ENCODE peak calls at places on chromosomes 12 and 14, in nine cellular contexts. W is mammary epithelial cell, R is H7, I is adipocyte, Z is body of pancreas, N is ovary, U is astrocyte, O is HepG2, Q is Panc1. X is an unnamed sample.
A peak's percentile ranks its signal among the peaks of the same experiment; 100 is the strongest.

GRCh38 chr14:93132472-93133065 is 16.8 kb upstream of the ITPK1 start:
- DNase-seq in W (no peak), R (peak; percentile 74), I (no peak), Z (peak; percentile 74), N (no peak), U (peak; percentile 7), O (peak; percentile 70), Q (no peak), X (peak; percentile 68)

GRCh38 chr14:103103461-103104388 is 9.2 kb downstream of the EXOC3L4 start:
- DNase-seq in W (peak; percentile 48), R (peak; percentile 84), I (peak; percentile 48), Z (peak; percentile 45), N (peak; percentile 66), U (no peak), O (peak; percentile 87), Q (no peak), X (peak; percentile 81)

GRCh38 chr12:42987216-42987631 is 397.7 kb upstream of the PRICKLE1 start:
- DNase-seq in W (no peak), R (no peak), I (no peak), Z (no peak), N (no peak), U (peak; percentile 60), O (no peak), Q (no peak), X (no peak)

GRCh38 chr12:94909609-94910008 is 93.9 kb downstream of the NDUFA12 start:
- DNase-seq in W (no peak), R (peak; percentile 13), I (no peak), Z (no peak), N (no peak), U (no peak), O (no peak), Q (no peak), X (no peak)

GRCh38 chr14:68781161-68782021 is 11.5 kb downstream of the ZFP36L1 start:
- DNase-seq in W (no peak), R (no peak), I (no peak), Z (peak; percentile 54), N (peak; percentile 58), U (no peak), O (no peak), Q (no peak), X (no peak)

GRCh38 chr14:92481386-92481785 is 32.2 kb upstream of the RIN3 start:
- DNase-seq in W (no peak), R (no peak), I (peak; percentile 74), Z (no peak), N (no peak), U (peak; percentile 61), O (no peak), Q (no peak), X (no peak)

GRCh38 chr12:54229624-54230212 is 40.9 kb upstream of the SMUG1 start:
- DNase-seq in W (peak; percentile 94), R (no peak), I (peak; percentile 91), Z (no peak), N (no peak), U (peak; percentile 97), O (no peak), Q (no peak), X (peak; percentile 88)

GRCh38 chr14:77305696-77306095 is 15.0 kb downstream of the POMT2 start:
- DNase-seq in W (no peak), R (no peak), I (no peak), Z (no peak), N (no peak), U (no peak), O (no peak), Q (no peak), X (no peak)

GRCh38 chr14:102050625-102051024 is 36.2 kb downstream of the HSP90AA1 start:
- DNase-seq in W (no peak), R (peak; percentile 72), I (peak; percentile 61), Z (no peak), N (peak; percentile 79), U (peak; percentile 85), O (no peak), Q (no peak), X (no peak)

GRCh38 chr12:52074656-52075408 is 4.7 kb upstream of the SMIM41 start:
- DNase-seq in W (no peak), R (no peak), I (no peak), Z (no peak), N (no peak), U (no peak), O (no peak), Q (no peak), X (no peak)

GRCh38 chr14:72605096-72605920 is 288.6 kb downstream of the DPF3 start:
- DNase-seq in W (no peak), R (no peak), I (no peak), Z (no peak), N (no peak), U (no peak), O (no peak), Q (no peak), X (no peak)

GRCh38 chr14:57869530-57870088 is 3.7 kb upstream of the SLC35F4 start:
- DNase-seq in W (no peak), R (no peak), I (no peak), Z (no peak), N (no peak), U (no peak), O (no peak), Q (no peak), X (no peak)

GRCh38 chr12:107990325-107990724 is 138.8 kb upstream of the WSCD2 start:
- DNase-seq in W (peak; percentile 8), R (peak; percentile 18), I (peak; percentile 24), Z (peak; percentile 19), N (peak; percentile 29), U (no peak), O (peak; percentile 29), Q (no peak), X (peak; percentile 7)

GRCh38 chr12:5204271-5204670 is 160.6 kb downstream of the KCNA5 start:
- DNase-seq in W (peak; percentile 24), R (peak; percentile 85), I (no peak), Z (no peak), N (no peak), U (no peak), O (no peak), Q (no peak), X (no peak)

GRCh38 chr14:21072102-21072501 is 2.0 kb downstream of the ARHGEF40 start:
- DNase-seq in W (no peak), R (peak; percentile 68), I (peak; percentile 88), Z (no peak), N (no peak), U (peak; percentile 68), O (no peak), Q (no peak), X (peak; percentile 14)

GRCh38 chr12:84046869-84047268 is 865.7 kb downstream of the SLC6A15 start:
- DNase-seq in W (peak; percentile 2), R (no peak), I (no peak), Z (no peak), N (no peak), U (peak; percentile 2), O (no peak), Q (no peak), X (no peak)

GRCh38 chr12:25518512-25518911 is 34.6 kb downstream of the LMNTD1 start:
- DNase-seq in W (peak; percentile 92), R (no peak), I (no peak), Z (no peak), N (no peak), U (peak; percentile 77), O (no peak), Q (no peak), X (no peak)
- H3K4me3 ChIP-seq in W (no peak overlapping the region), R (no peak overlapping the region), I (no peak overlapping the region), Z (no peak overlapping the region), N (no peak overlapping the region), U (no peak overlapping the region), O (no peak overlapping the region), Q (no peak overlapping the region), X (no peak overlapping the region)

GRCh38 chr12:96211989-96212388 is 17.8 kb downstream of the ELK3 start:
- DNase-seq in W (no peak), R (no peak), I (no peak), Z (no peak), N (no peak), U (no peak), O (no peak), Q (no peak), X (no peak)

GRCh38 chr12:96206957-96207356 is 12.8 kb downstream of the ELK3 start:
- DNase-seq in W (no peak), R (no peak), I (no peak), Z (no peak), N (no peak), U (no peak), O (no peak), Q (no peak), X (no peak)

GRCh38 chr12:96210376-96211055 is 16.3 kb downstream of the ELK3 start:
- DNase-seq in W (no peak), R (no peak), I (no peak), Z (no peak), N (no peak), U (no peak), O (no peak), Q (no peak), X (no peak)

GRCh38 chr12:96208346-96208745 is 14.2 kb downstream of the ELK3 start:
- DNase-seq in W (peak; percentile 74), R (no peak), I (peak; percentile 77), Z (no peak), N (no peak), U (peak; percentile 81), O (no peak), Q (no peak), X (peak; percentile 35)

DNA sequence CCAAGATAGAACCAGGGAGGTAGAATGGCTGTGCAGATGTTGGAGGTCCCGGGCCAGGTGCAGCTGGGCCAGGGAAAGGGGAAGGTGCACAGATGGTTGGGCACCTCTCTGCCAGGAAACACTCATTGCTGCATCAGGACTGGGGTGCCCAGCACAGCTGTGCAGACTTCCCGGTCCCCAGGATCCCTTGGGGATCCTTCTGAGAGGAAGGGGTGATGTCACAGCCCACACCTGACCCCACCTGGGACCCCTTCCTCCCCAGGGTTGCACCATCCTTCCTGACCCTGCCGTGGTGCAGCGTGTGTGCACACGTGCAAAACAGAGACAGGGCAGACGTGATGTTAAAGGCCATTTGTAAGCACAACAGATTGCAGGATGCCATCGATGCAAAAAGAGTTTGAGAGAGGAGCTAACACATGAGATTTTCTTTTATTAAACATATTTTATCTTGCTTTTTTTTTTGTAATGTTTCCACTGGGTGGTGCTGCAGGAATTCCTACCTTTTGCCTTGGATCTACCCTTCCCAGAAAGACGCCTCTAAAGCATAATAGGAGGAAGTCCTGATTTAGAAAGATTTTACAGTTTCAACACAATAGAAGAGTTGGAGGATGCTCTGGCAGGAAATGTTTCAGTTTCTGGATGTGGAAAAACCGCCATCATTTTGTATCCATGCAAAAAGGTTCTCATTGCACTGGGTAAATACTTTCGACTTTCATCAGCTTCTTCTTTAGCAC is 14.8 kb downstream of the ELK3 start:
- DNase-seq in W (no peak), R (no peak), I (no peak), Z (no peak), N (no peak), U (no peak), O (no peak), Q (no peak), X (no peak)
- H3K36me3 ChIP-seq in W (peaks cover 5% of the 10 kb centered on the region), R (no peaks in the 10 kb centered on the region), I (peaks cover 2% of the 10 kb centered on the region), Z (no peaks in the 10 kb centered on the region), N (no peaks in the 10 kb centered on the region), U (peaks cover 12% of the 10 kb centered on the region), O (no peaks in the 10 kb centered on the region), Q (no peaks in the 10 kb centered on the region), X (peaks cover 10% of the 10 kb centered on the region)

GRCh38 chr12:110683888-110684287 is 5.0 kb downstream of the HVCN1 start:
- DNase-seq in W (no peak), R (no peak), I (no peak), Z (no peak), N (no peak), U (no peak), O (no peak), Q (no peak), X (no peak)
- H3K27me3 ChIP-seq in W (peaks cover 21% of the 10 kb centered on the region), R (peaks cover 14% of the 10 kb centered on the region), I (peaks cover 22% of the 10 kb centered on the region), Z (peaks cover 6% of the 10 kb centered on the region), N (no peaks in the 10 kb centered on the region), U (peaks cover 5% of the 10 kb centered on the region), O (peaks cover 5% of the 10 kb centered on the region), Q (peaks cover 4% of the 10 kb centered on the region), X (peaks cover 7% of the 10 kb centered on the region)

GRCh38 chr14:96512122-96512521 is 9.9 kb downstream of the PAPOLA start:
- DNase-seq in W (no peak), R (no peak), I (no peak), Z (no peak), N (no peak), U (no peak), O (no peak), Q (no peak), X (no peak)
- H3K4me3 ChIP-seq in W (no peak overlapping the region), R (no peak overlapping the region), I (no peak overlapping the region), Z (no peak overlapping the region), N (no peak overlapping the region), U (no peak overlapping the region), O (peak overlapping the region; percentile 8), Q (no peak overlapping the region), X (no peak overlapping the region)